ENCODE peak calls at places on chromosomes 16 and 17, in eight cellular contexts. I, A, L, T, S, C, W and E are unnamed samples.

GRCh38 chr17:79918581-79919163 is 79.4 kb upstream of the CBX4 start:
- DNase-seq in I (no peak), A (no peak), L (no peak), T (no peak), S (no peak), C (no peak), W (no peak), E (no peak)

GRCh38 chr17:59038734-59039133 is 67.9 kb downstream of the TRIM37 start:
- DNase-seq in I (no peak), A (no peak), L (no peak), T (no peak), S (no peak), C (no peak), W (no peak), E (no peak)

GRCh38 chr17:1673041-1673790 is 11.5 kb downstream of the PRPF8 start:
- DNase-seq in I (no peak), A (no peak), L (no peak), T (no peak), S (no peak), C (no peak), W (no peak), E (no peak)

GRCh38 chr17:53655591-53655990 is 167.1 kb upstream of the KIF2B start:
- DNase-seq in I (no peak), A (no peak), L (no peak), T (no peak), S (no peak), C (no peak), W (no peak), E (no peak)

GRCh38 chr16:77585379-77585778 is 136.9 kb upstream of the NUDT7 start:
- DNase-seq in I (no peak), A (no peak), L (no peak), T (no peak), S (no peak), C (no peak), W (no peak), E (no peak)

GRCh38 chr16:89722392-89723278 is 1.3 kb downstream of the ZNF276 start:
- DNase-seq in I (peak), A (peak), L (no peak), T (no peak), S (peak), C (peak), W (peak), E (no peak)

GRCh38 chr16:67244387-67245188 is 2.7 kb downstream of the FHOD1 start:
- DNase-seq in I (peak), A (peak), L (no peak), T (peak), S (peak), C (peak), W (peak), E (no peak)

GRCh38 chr16:10226672-10227306 is 44.6 kb upstream of the GRIN2A start:
- DNase-seq in I (no peak), A (no peak), L (peak), T (no peak), S (no peak), C (no peak), W (no peak), E (no peak)

GRCh38 chr17:32486701-32487459 is at the start of gene CDK5R1:
- DNase-seq in I (peak), A (peak), L (peak), T (peak), S (peak), C (peak), W (no peak), E (peak)

GRCh38 chr17:18182190-18182977 is 1.2 kb upstream of the ALKBH5 start:
- DNase-seq in I (peak), A (no peak), L (peak), T (no peak), S (no peak), C (peak), W (no peak), E (no peak)

GRCh38 chr17:18185391-18185790 is 1.8 kb downstream of the ALKBH5 start:
- DNase-seq in I (no peak), A (no peak), L (no peak), T (no peak), S (no peak), C (no peak), W (no peak), E (no peak)

GRCh38 chr17:18182978-18183333 is 672 bp upstream of the ALKBH5 start:
- DNase-seq in I (peak), A (peak), L (peak), T (peak), S (peak), C (peak), W (peak), E (peak)

GRCh38 chr17:18184143-18185007 is 747 bp downstream of the ALKBH5 start:
- DNase-seq in I (peak), A (peak), L (peak), T (peak), S (peak), C (peak), W (peak), E (no peak)

DNA sequence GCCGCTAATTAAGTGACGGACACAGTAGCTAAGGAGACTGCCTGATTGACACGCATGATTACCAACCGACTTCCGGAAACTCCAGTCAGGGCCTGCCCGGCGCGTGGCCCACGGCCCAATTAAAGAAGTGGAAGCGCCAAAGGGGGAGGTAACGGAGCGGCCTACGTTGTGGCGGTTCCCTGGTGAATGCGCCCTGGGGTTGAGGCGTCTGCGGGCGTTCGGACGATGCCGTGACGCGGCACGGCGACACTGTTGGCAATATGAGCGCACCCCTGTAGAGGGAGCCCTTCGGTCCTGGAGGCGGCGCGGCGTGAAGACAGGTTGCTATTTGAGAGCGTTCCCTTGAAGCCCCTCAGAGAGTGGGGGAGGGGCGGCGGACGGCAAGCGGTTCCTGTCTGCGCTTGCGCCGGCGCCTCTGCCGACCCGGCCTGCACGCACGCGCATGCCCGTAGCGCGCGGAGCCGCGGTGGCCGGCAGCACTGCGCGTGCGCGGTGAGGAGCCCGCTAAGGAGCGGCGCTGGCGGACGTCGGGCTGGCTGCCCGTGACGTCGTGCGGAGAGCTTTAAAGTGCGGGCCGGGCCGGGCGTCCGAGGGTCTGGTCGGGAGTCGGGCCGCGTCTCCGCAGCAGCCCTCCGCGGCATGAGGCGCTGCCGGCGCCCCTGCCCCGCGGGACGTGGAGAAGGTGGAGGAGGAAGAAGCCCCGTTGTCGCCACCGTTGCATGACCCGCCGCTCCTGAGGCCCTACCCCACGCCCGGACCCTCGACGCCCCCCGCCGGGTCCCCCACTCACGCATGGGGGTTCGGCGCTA is at the start of gene ALKBH5:
- DNase-seq in I (peak), A (peak), L (peak), T (peak), S (peak), C (peak), W (peak), E (peak)
- TF ChIP-seq CTCF in I (no peak), A (peak), L (peak), T (no peak), S (peak), C (peak), W (no peak), E (peak)

GRCh38 chr17:7183433-7184090 is 4.4 kb upstream of the ASGR1 start:
- DNase-seq in I (no peak), A (no peak), L (no peak), T (no peak), S (no peak), C (no peak), W (no peak), E (no peak)

GRCh38 chr17:7184091-7184488 is 4.9 kb upstream of the ASGR1 start:
- DNase-seq in I (peak), A (no peak), L (no peak), T (no peak), S (no peak), C (no peak), W (no peak), E (no peak)

GRCh38 chr17:7184647-7185046 is 5.5 kb upstream of the ASGR1 start:
- DNase-seq in I (no peak), A (no peak), L (no peak), T (no peak), S (no peak), C (no peak), W (no peak), E (no peak)

GRCh38 chr17:7190276-7190917 is 11.2 kb upstream of the ASGR1 start:
- DNase-seq in I (no peak), A (no peak), L (no peak), T (no peak), S (no peak), C (no peak), W (no peak), E (no peak)

DNA sequence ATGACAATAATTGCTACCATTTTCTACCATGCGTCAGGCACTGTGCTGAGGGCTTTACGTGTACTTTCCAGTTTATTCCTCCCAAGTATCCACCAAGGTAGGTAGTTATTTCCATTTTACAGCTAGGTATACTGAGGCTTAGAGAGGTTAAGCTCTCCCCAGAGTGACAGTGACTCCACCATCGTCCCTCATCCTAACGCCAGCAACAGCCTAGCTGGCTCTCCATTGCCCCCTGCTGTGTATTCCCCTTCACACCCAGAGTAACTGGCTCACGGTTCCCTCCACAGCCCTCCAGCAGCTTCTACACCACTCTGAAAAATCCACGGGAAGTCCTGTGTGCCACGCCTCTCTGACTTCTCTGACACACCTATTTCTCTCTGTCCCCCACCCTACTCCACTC is 7.1 kb upstream of the ASGR1 start:
- DNase-seq in I (no peak), A (no peak), L (no peak), T (no peak), S (no peak), C (no peak), W (no peak), E (no peak)
- TF ChIP-seq CTCF in I (no peak), A (no peak), L (no peak), T (no peak), S (no peak), C (no peak), W (no peak), E (no peak)

GRCh38 chr16:85444879-85445778 is 168.0 kb upstream of the GSE1 start:
- DNase-seq in I (peak), A (no peak), L (no peak), T (no peak), S (no peak), C (no peak), W (no peak), E (no peak)
- TF ChIP-seq CTCF in I (no peak), A (no peak), L (no peak), T (no peak), S (no peak), C (no peak), W (no peak), E (no peak)

DNA sequence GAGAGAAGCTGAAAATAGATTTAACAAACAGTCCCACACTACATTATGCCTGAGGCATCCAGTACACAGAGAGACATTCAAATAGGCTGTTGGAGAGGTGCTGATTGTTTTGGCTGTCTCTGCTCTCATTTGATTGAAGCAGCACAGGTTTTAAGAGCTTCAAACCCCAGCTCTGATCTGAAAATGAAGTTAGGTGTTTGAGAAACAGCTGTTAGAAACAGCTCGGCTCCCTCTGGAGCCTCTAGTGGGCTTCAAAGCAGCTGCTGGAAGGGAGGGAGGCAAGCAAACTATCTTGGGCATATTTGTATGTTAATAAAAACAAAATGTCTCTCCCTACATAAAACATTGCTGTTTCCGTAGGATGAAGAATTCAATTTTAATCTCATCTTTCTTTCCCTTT is 607.3 kb upstream of the GOT2 start:
- DNase-seq in I (no peak), A (no peak), L (no peak), T (no peak), S (no peak), C (no peak), W (no peak), E (no peak)
- TF ChIP-seq CTCF in I (no peak), A (no peak), L (no peak), T (no peak), S (no peak), C (no peak), W (no peak), E (peak)

GRCh38 chr17:75260679-75261335 is 599 bp downstream of the GGA3 start:
- DNase-seq in I (no peak), A (no peak), L (no peak), T (no peak), S (no peak), C (no peak), W (no peak), E (no peak)
- TF ChIP-seq CTCF in I (no peak), A (no peak), L (no peak), T (no peak), S (no peak), C (no peak), W (no peak), E (peak)

GRCh38 chr17:55532670-55533069 is 21.4 kb upstream of the SMIM36 start:
- DNase-seq in I (no peak), A (no peak), L (no peak), T (no peak), S (no peak), C (no peak), W (no peak), E (no peak)

GRCh38 chr17:55531053-55531728 is 19.9 kb upstream of the SMIM36 start:
- DNase-seq in I (no peak), A (no peak), L (no peak), T (no peak), S (no peak), C (no peak), W (no peak), E (no peak)

GRCh38 chr17:55524440-55525220 is 13.4 kb upstream of the SMIM36 start:
- DNase-seq in I (no peak), A (no peak), L (no peak), T (no peak), S (no peak), C (no peak), W (no peak), E (no peak)

GRCh38 chr17:55530064-55530463 is 18.8 kb upstream of the SMIM36 start:
- DNase-seq in I (no peak), A (no peak), L (no peak), T (no peak), S (no peak), C (no peak), W (no peak), E (no peak)

GRCh38 chr17:55527520-55528118 is 16.4 kb upstream of the SMIM36 start:
- DNase-seq in I (no peak), A (no peak), L (peak), T (no peak), S (no peak), C (no peak), W (no peak), E (no peak)
- TF ChIP-seq CTCF in I (no peak), A (no peak), L (peak), T (no peak), S (no peak), C (peak), W (no peak), E (peak)

DNA sequence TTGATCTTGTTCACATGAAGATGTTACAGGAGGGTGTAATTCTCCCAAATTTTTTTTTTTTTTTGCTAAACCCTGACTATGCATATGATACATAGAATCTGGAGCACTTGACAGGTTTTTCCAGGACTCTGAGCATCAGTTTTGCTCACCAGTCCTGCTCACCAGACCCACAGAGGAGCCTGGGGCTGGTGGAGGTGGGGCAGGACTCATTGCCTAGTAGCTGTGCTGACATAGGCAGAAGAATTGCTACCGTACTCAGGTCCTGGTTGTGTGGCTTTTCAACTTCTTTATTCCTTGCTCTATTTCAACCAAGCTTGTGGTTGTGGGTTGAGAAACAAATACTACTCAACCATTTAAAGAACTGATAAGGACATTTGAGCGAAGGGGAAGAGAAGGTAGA is 212.3 kb downstream of the UTP18 start:
- DNase-seq in I (no peak), A (no peak), L (no peak), T (no peak), S (no peak), C (no peak), W (no peak), E (no peak)
- TF ChIP-seq CTCF in I (no peak), A (no peak), L (no peak), T (no peak), S (no peak), C (no peak), W (no peak), E (no peak)

DNA sequence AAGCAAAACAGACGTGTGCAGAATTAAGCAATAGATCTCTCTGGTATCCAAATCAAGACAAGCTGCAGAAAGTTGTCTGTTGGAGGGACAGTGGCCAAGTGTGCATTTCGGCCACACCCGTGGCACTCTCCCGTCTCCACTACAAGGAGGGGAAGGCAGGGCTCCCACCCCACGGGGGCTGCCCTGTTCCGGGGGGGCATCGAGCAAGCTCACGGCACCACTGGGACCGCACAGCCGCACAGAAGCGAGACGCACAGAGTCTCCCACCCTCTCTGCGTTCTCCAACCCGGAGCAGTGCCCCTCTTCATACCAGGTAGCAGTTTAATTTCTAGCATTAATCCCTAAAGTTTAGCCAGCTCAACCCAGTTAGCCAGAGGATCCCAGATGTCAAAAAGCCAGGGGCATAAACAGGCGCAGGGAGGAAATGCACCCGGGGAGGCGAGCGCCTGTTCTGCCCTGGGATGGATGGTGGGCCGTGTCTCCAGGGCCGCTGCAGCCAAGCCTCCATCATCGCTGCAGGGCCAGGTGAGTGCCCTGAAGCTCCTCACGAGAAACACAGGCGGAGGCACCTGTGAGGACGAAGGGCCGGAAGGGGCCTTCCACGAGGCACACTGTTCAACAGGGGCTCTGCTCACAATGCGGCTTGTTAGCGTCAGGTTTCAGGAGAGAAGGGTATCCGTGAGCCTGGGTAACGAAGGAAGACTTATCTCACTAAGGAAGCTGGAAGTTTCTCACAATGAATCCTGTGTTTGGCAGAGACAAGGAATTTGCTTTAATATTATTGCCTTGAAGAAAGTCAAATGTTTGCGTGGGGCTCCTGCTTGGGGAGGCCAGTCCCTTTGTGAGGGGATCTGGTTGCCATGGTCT is 42.1 kb upstream of the METRNL start:
- DNase-seq in I (no peak), A (no peak), L (no peak), T (no peak), S (no peak), C (no peak), W (peak), E (peak)
- TF ChIP-seq CTCF in I (no peak), A (no peak), L (no peak), T (no peak), S (no peak), C (no peak), W (no peak), E (no peak)